ENCODE peak calls at places on chromosome 3, in seven cellular contexts. One of them, this sample, is unnamed.

GRCh38 chr3:151282921-151283320 is 4.6 kb upstream of the P2RY14 start:
- DNase-seq in colonic mucosa: no peak
- DNase-seq in CD8-positive, alpha-beta T cell: no peak
- DNase-seq in AG09309: no peak
- DNase-seq in psoas muscle: no peak
- DNase-seq in cardiac fibroblast: peak; percentile 79
- DNase-seq in lower lobe of right lung: no peak
- DNase-seq in this sample: no peak

GRCh38 chr3:82067420-82067819 is 306.0 kb upstream of the GBE1 start:
- DNase-seq in colonic mucosa: no peak
- DNase-seq in CD8-positive, alpha-beta T cell: no peak
- DNase-seq in AG09309: no peak
- DNase-seq in psoas muscle: no peak
- DNase-seq in cardiac fibroblast: no peak
- DNase-seq in lower lobe of right lung: no peak
- DNase-seq in this sample: no peak

GRCh38 chr3:8451696-8452095 is 49.9 kb upstream of the LMCD1 start:
- DNase-seq in colonic mucosa: no peak
- DNase-seq in CD8-positive, alpha-beta T cell: no peak
- DNase-seq in AG09309: peak; percentile 33
- DNase-seq in psoas muscle: no peak
- DNase-seq in cardiac fibroblast: peak; percentile 92
- DNase-seq in lower lobe of right lung: no peak
- DNase-seq in this sample: no peak

GRCh38 chr3:187040637-187041361 is 98.5 kb downstream of the RPL39L start:
- DNase-seq in colonic mucosa: no peak
- DNase-seq in CD8-positive, alpha-beta T cell: no peak
- DNase-seq in AG09309: no peak
- DNase-seq in psoas muscle: no peak
- DNase-seq in cardiac fibroblast: peak; percentile 27
- DNase-seq in lower lobe of right lung: no peak
- DNase-seq in this sample: no peak

GRCh38 chr3:144770813-144771400 is 799.3 kb downstream of the DIPK2A start:
- DNase-seq in colonic mucosa: no peak
- DNase-seq in CD8-positive, alpha-beta T cell: no peak
- DNase-seq in AG09309: peak; percentile 5
- DNase-seq in psoas muscle: no peak
- DNase-seq in cardiac fibroblast: peak; percentile 66
- DNase-seq in lower lobe of right lung: no peak
- DNase-seq in this sample: no peak

GRCh38 chr3:124995460-124995994 is 60.3 kb downstream of the HEG1 start:
- DNase-seq in colonic mucosa: peak; percentile 54
- DNase-seq in CD8-positive, alpha-beta T cell: peak; percentile 54
- DNase-seq in AG09309: no peak
- DNase-seq in psoas muscle: peak; percentile 55
- DNase-seq in cardiac fibroblast: peak; percentile 66
- DNase-seq in lower lobe of right lung: peak; percentile 54
- DNase-seq in this sample: peak; percentile 39

GRCh38 chr3:14203521-14204079 is 25.0 kb downstream of the LSM3 start:
- DNase-seq in colonic mucosa: peak; percentile 72
- DNase-seq in CD8-positive, alpha-beta T cell: peak; percentile 26
- DNase-seq in AG09309: peak; percentile 73
- DNase-seq in psoas muscle: peak; percentile 58
- DNase-seq in cardiac fibroblast: peak; percentile 88
- DNase-seq in lower lobe of right lung: peak; percentile 50
- DNase-seq in this sample: no peak

GRCh38 chr3:160649596-160649995 is 27.4 kb upstream of the ARL14 start:
- DNase-seq in colonic mucosa: no peak
- DNase-seq in CD8-positive, alpha-beta T cell: no peak
- DNase-seq in AG09309: no peak
- DNase-seq in psoas muscle: no peak
- DNase-seq in cardiac fibroblast: no peak
- DNase-seq in lower lobe of right lung: no peak
- DNase-seq in this sample: no peak

GRCh38 chr3:122213650-122214049 is 30.2 kb downstream of the CASR start:
- DNase-seq in colonic mucosa: no peak
- DNase-seq in CD8-positive, alpha-beta T cell: no peak
- DNase-seq in AG09309: no peak
- DNase-seq in psoas muscle: no peak
- DNase-seq in cardiac fibroblast: no peak
- DNase-seq in lower lobe of right lung: no peak
- DNase-seq in this sample: no peak

GRCh38 chr3:57298041-57298440 is 5.6 kb upstream of the ASB14 start:
- DNase-seq in colonic mucosa: no peak
- DNase-seq in CD8-positive, alpha-beta T cell: no peak
- DNase-seq in AG09309: no peak
- DNase-seq in psoas muscle: no peak
- DNase-seq in cardiac fibroblast: peak; percentile 51
- DNase-seq in lower lobe of right lung: no peak
- DNase-seq in this sample: no peak

GRCh38 chr3:100548053-100548452 is 55.6 kb downstream of the TMEM45A start:
- DNase-seq in colonic mucosa: no peak
- DNase-seq in CD8-positive, alpha-beta T cell: no peak
- DNase-seq in AG09309: no peak
- DNase-seq in psoas muscle: no peak
- DNase-seq in cardiac fibroblast: no peak
- DNase-seq in lower lobe of right lung: no peak
- DNase-seq in this sample: no peak

GRCh38 chr3:160755776-160756304 is at the start of gene PPM1L:
- DNase-seq in colonic mucosa: no peak
- DNase-seq in CD8-positive, alpha-beta T cell: peak; percentile 60
- DNase-seq in AG09309: no peak
- DNase-seq in psoas muscle: peak; percentile 60
- DNase-seq in cardiac fibroblast: peak; percentile 44
- DNase-seq in lower lobe of right lung: peak; percentile 82
- DNase-seq in this sample: peak; percentile 74

GRCh38 chr3:35908366-35909232 is 269.3 kb downstream of the ARPP21 start:
- DNase-seq in colonic mucosa: peak; percentile 48
- DNase-seq in CD8-positive, alpha-beta T cell: peak; percentile 21
- DNase-seq in AG09309: peak; percentile 40
- DNase-seq in psoas muscle: peak; percentile 30
- DNase-seq in cardiac fibroblast: peak; percentile 88
- DNase-seq in lower lobe of right lung: peak; percentile 55
- DNase-seq in this sample: peak; percentile 52

GRCh38 chr3:109346099-109346498 is 8.8 kb upstream of the DPPA4 start:
- DNase-seq in colonic mucosa: no peak
- DNase-seq in CD8-positive, alpha-beta T cell: no peak
- DNase-seq in AG09309: no peak
- DNase-seq in psoas muscle: no peak
- DNase-seq in cardiac fibroblast: no peak
- DNase-seq in lower lobe of right lung: no peak
- DNase-seq in this sample: no peak

GRCh38 chr3:152364237-152364636 is 95.5 kb downstream of the MBNL1 start:
- DNase-seq in colonic mucosa: no peak
- DNase-seq in CD8-positive, alpha-beta T cell: no peak
- DNase-seq in AG09309: no peak
- DNase-seq in psoas muscle: no peak
- DNase-seq in cardiac fibroblast: no peak
- DNase-seq in lower lobe of right lung: no peak
- DNase-seq in this sample: no peak

GRCh38 chr3:1082024-1082633 is 10.7 kb upstream of the CNTN6 start:
- DNase-seq in colonic mucosa: peak; percentile 40
- DNase-seq in CD8-positive, alpha-beta T cell: no peak
- DNase-seq in AG09309: no peak
- DNase-seq in psoas muscle: no peak
- DNase-seq in cardiac fibroblast: peak; percentile 68
- DNase-seq in lower lobe of right lung: no peak
- DNase-seq in this sample: no peak

DNA sequence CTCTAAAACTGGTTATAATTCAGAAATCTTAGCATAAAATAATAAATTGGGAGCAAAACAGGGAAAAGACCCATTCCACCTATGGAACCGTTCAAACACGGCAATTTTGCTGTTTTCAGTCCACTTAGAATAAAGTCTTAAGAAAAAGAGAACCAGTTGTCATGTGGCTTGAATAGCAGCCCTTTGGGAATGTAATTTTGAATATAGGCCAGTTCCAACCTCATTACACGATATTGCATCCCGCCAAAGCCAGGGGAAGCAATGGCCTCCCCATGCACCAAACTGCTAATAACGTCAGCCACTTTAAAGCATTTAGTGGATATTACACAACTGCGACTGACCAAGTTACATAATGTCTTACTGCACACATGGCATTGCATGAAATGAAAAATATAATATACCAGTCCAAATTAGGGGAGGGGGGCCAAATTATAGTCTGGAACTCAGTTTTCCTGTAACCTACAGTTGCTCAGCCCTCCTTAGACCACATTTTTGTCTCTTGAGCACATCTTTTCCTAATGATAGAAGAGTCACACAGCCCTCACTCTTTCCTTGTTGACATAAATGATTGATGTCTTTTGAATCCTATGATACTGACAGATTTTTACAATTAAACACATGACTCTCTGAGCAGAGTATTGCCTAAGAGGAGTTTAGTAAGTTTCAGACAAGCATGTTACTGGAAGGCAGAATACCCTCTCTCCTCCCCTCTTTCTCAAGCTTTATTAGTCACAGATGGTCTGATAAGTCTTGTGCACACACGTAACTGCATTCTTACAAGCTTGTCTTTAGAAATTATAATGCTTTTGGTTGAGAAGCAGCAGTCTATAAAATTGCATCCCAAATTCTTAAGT is 1.0 kb upstream of the PLD1 start:
- DNase-seq in colonic mucosa: no peak
- DNase-seq in CD8-positive, alpha-beta T cell: no peak
- DNase-seq in AG09309: peak; percentile 100
- DNase-seq in psoas muscle: peak; percentile 20
- DNase-seq in cardiac fibroblast: peak; percentile 99
- DNase-seq in lower lobe of right lung: no peak
- DNase-seq in this sample: peak; percentile 53
- H3K4me3 ChIP-seq in colonic mucosa: peak overlapping the region; percentile 69
- H3K4me3 ChIP-seq in CD8-positive, alpha-beta T cell: no peak overlapping the region
- H3K4me3 ChIP-seq in AG09309: peak overlapping the region; percentile 70
- H3K4me3 ChIP-seq in psoas muscle: peak overlapping the region; percentile 79
- H3K4me3 ChIP-seq in cardiac fibroblast: peak overlapping the region; percentile 79
- H3K4me3 ChIP-seq in lower lobe of right lung: peak overlapping the region; percentile 60
- H3K4me3 ChIP-seq in this sample: peak overlapping the region; percentile 61

DNA sequence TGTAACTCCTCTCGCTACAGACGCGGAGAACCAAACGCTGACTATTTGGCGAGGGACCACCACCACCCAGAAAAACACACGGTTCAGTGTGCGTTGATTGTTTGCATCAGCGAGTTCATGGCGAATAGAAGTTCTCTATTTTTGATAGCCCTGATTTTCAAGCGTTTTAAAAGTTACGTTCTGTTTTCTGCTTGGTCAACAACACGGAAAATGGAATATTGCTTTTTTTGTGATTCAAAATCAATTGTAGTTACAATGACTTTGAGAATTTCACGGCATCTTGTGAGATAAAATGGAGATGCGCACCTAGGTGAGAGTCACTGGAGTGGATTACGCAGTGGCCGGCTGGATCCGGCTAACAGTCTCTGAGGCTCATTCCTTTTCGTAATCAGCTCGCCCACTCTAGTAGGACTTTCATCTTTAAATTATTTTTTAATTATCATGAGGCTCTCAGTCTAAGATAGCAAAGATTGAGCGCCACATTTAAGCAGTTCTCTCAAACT is 54.8 kb downstream of the CCDC54 start:
- DNase-seq in colonic mucosa: peak; percentile 45
- DNase-seq in CD8-positive, alpha-beta T cell: peak; percentile 21
- DNase-seq in AG09309: no peak
- DNase-seq in psoas muscle: no peak
- DNase-seq in cardiac fibroblast: peak; percentile 39
- DNase-seq in lower lobe of right lung: no peak
- DNase-seq in this sample: no peak
- TF ChIP-seq CTCF in colonic mucosa: no peak
- TF ChIP-seq CTCF in CD8-positive, alpha-beta T cell: no peak
- TF ChIP-seq CTCF in AG09309: no peak
- TF ChIP-seq CTCF in psoas muscle: peak; percentile 4
- TF ChIP-seq CTCF in cardiac fibroblast: no peak
- TF ChIP-seq CTCF in lower lobe of right lung: no peak
- TF ChIP-seq CTCF in this sample: no peak

GRCh38 chr3:147396709-147397046 is 9.7 kb downstream of the ZIC4 start:
- DNase-seq in colonic mucosa: no peak
- DNase-seq in CD8-positive, alpha-beta T cell: no peak
- DNase-seq in AG09309: no peak
- DNase-seq in psoas muscle: no peak
- DNase-seq in cardiac fibroblast: no peak
- DNase-seq in lower lobe of right lung: no peak
- DNase-seq in this sample: no peak
- H3K4me3 ChIP-seq in colonic mucosa: no peak overlapping the region
- H3K4me3 ChIP-seq in CD8-positive, alpha-beta T cell: no peak overlapping the region
- H3K4me3 ChIP-seq in AG09309: no peak overlapping the region
- H3K4me3 ChIP-seq in psoas muscle: no peak overlapping the region
- H3K4me3 ChIP-seq in cardiac fibroblast: no peak overlapping the region
- H3K4me3 ChIP-seq in lower lobe of right lung: no peak overlapping the region
- H3K4me3 ChIP-seq in this sample: no peak overlapping the region

GRCh38 chr3:64717872-64718613 is 30.2 kb upstream of the ADAMTS9 start:
- DNase-seq in colonic mucosa: no peak
- DNase-seq in CD8-positive, alpha-beta T cell: no peak
- DNase-seq in AG09309: no peak
- DNase-seq in psoas muscle: no peak
- DNase-seq in cardiac fibroblast: peak; percentile 26
- DNase-seq in lower lobe of right lung: no peak
- DNase-seq in this sample: no peak
- TF ChIP-seq CTCF in colonic mucosa: peak; percentile 32
- TF ChIP-seq CTCF in CD8-positive, alpha-beta T cell: no peak
- TF ChIP-seq CTCF in AG09309: peak; percentile 42
- TF ChIP-seq CTCF in psoas muscle: peak; percentile 35
- TF ChIP-seq CTCF in cardiac fibroblast: peak; percentile 39
- TF ChIP-seq CTCF in lower lobe of right lung: peak; percentile 42
- TF ChIP-seq CTCF in this sample: peak; percentile 65

GRCh38 chr3:194204793-194205065 is 68.8 kb downstream of the HES1 start:
- DNase-seq in colonic mucosa: no peak
- DNase-seq in CD8-positive, alpha-beta T cell: no peak
- DNase-seq in AG09309: no peak
- DNase-seq in psoas muscle: no peak
- DNase-seq in cardiac fibroblast: no peak
- DNase-seq in lower lobe of right lung: no peak
- DNase-seq in this sample: no peak
- H3K4me3 ChIP-seq in colonic mucosa: no peak overlapping the region
- H3K4me3 ChIP-seq in CD8-positive, alpha-beta T cell: no peak overlapping the region
- H3K4me3 ChIP-seq in AG09309: no peak overlapping the region
- H3K4me3 ChIP-seq in psoas muscle: no peak overlapping the region
- H3K4me3 ChIP-seq in cardiac fibroblast: no peak overlapping the region
- H3K4me3 ChIP-seq in lower lobe of right lung: peak overlapping the region; percentile 43
- H3K4me3 ChIP-seq in this sample: no peak overlapping the region

DNA sequence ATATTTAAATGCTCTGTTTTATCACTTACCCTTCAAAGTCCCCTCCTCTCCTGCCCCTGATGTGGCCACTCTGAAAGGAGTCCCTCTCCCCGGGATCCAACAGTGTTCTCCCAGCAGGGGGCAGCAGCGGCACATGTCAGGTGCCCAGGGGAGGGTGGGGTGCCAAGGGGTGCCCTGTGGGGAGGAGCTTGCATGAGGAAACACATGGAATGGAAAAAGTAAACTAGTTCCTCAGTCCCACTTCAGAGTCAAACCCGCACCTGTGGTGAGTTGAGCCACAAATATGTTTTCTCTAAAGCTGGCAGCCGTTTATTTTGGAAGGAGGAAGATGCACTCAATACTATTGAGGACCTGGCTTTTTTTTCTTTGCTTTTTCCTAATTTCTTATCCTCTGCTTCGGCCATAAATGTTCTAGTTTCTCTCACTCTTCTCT is 30.1 kb upstream of the NRROS start:
- DNase-seq in colonic mucosa: peak; percentile 97
- DNase-seq in CD8-positive, alpha-beta T cell: peak; percentile 91
- DNase-seq in AG09309: peak; percentile 13
- DNase-seq in psoas muscle: peak; percentile 85
- DNase-seq in cardiac fibroblast: peak; percentile 81
- DNase-seq in lower lobe of right lung: peak; percentile 94
- DNase-seq in this sample: peak; percentile 88
- TF ChIP-seq CTCF in colonic mucosa: peak; percentile 87
- TF ChIP-seq CTCF in CD8-positive, alpha-beta T cell: peak; percentile 93
- TF ChIP-seq CTCF in AG09309: peak; percentile 91
- TF ChIP-seq CTCF in psoas muscle: peak; percentile 70
- TF ChIP-seq CTCF in cardiac fibroblast: peak; percentile 90
- TF ChIP-seq CTCF in lower lobe of right lung: peak; percentile 90
- TF ChIP-seq CTCF in this sample: peak; percentile 89